ENCODE peak calls at places on chromosome 2, in six cellular contexts. D is transverse colon, R is HCT116, W is testis, K is esophagus squamous epithelium, Q is uterus. T is an unnamed sample. For H3K27me3, the result is how much of the 10 kb centered on the place peaks cover.

GRCh38 chr2:27496357-27497287 is at the start of gene GCKR:
- DNase-seq in D (no peak), R (no peak), W (peak), K (no peak), Q (no peak), T (no peak)

GRCh38 chr2:13524492-13524891 is 807.8 kb downstream of the TRIB2 start:
- DNase-seq in D (no peak), R (no peak), W (no peak), K (no peak), Q (no peak), T (no peak)

GRCh38 chr2:158797963-158798700 is 3.0 kb downstream of the DAPL1 start:
- DNase-seq in D (no peak), R (no peak), W (no peak), K (no peak), Q (no peak), T (no peak)

GRCh38 chr2:182298456-182298855 is 128.4 kb downstream of the PDE1A start:
- DNase-seq in D (no peak), R (no peak), W (no peak), K (no peak), Q (no peak), T (no peak)

GRCh38 chr2:43824951-43825493 is 13.6 kb downstream of the ABCG5 start:
- DNase-seq in D (no peak), R (no peak), W (no peak), K (no peak), Q (no peak), T (no peak)

GRCh38 chr2:202079289-202079688 is 6.2 kb downstream of the KIAA2012 start:
- DNase-seq in D (no peak), R (no peak), W (no peak), K (no peak), Q (no peak), T (no peak)

GRCh38 chr2:73020657-73021370 is 50.7 kb downstream of the SFXN5 start:
- DNase-seq in D (no peak), R (no peak), W (no peak), K (no peak), Q (no peak), T (peak)

GRCh38 chr2:176493221-176493825 is 224.1 kb downstream of the MTX2 start:
- DNase-seq in D (no peak), R (no peak), W (no peak), K (no peak), Q (no peak), T (no peak)

GRCh38 chr2:197576631-197577030 is 60.8 kb downstream of the MOB4 start:
- DNase-seq in D (no peak), R (no peak), W (no peak), K (no peak), Q (no peak), T (no peak)

GRCh38 chr2:190343500-190344274 is at the start of gene INPP1:
- DNase-seq in D (peak), R (no peak), W (peak), K (peak), Q (peak), T (no peak)

GRCh38 chr2:26840937-26841610 is 6.9 kb upstream of the DPYSL5 start:
- DNase-seq in D (no peak), R (peak), W (no peak), K (no peak), Q (no peak), T (no peak)

GRCh38 chr2:234716271-234716670 is 219.4 kb upstream of the ARL4C start:
- DNase-seq in D (no peak), R (no peak), W (no peak), K (no peak), Q (no peak), T (no peak)

GRCh38 chr2:88671786-88672427 is 19.6 kb upstream of the RPIA start:
- DNase-seq in D (no peak), R (peak), W (peak), K (no peak), Q (no peak), T (peak)

GRCh38 chr2:232481322-232482140 is 6.1 kb downstream of the ECEL1 start:
- DNase-seq in D (no peak), R (no peak), W (no peak), K (no peak), Q (no peak), T (no peak)

GRCh38 chr2:232689152-232689910 is 7.8 kb upstream of the GIGYF2 start:
- DNase-seq in D (peak), R (no peak), W (peak), K (no peak), Q (no peak), T (no peak)

GRCh38 chr2:24734741-24735140 is 58.5 kb downstream of the PTRHD1 start:
- DNase-seq in D (no peak), R (no peak), W (no peak), K (no peak), Q (no peak), T (no peak)

GRCh38 chr2:102005989-102006885 is 14.5 kb downstream of the IL1R2 start:
- DNase-seq in D (no peak), R (peak), W (peak), K (no peak), Q (no peak), T (no peak)

GRCh38 chr2:111155610-111156009 is 34.9 kb downstream of the BCL2L11 start:
- DNase-seq in D (no peak), R (no peak), W (no peak), K (no peak), Q (no peak), T (no peak)

GRCh38 chr2:171807831-171808393 is 86.1 kb downstream of the SLC25A12 start:
- DNase-seq in D (no peak), R (no peak), W (no peak), K (no peak), Q (no peak), T (no peak)

GRCh38 chr2:47535991-47536390 is 133.0 kb downstream of the MSH2 start:
- DNase-seq in D (no peak), R (no peak), W (no peak), K (no peak), Q (no peak), T (no peak)

GRCh38 chr2:210128961-210129360 is 42.2 kb downstream of the KANSL1L start:
- DNase-seq in D (peak), R (no peak), W (no peak), K (no peak), Q (no peak), T (no peak)

GRCh38 chr2:165662720-165663119 is 131.3 kb downstream of the GALNT3 start:
- DNase-seq in D (no peak), R (no peak), W (no peak), K (no peak), Q (no peak), T (no peak)

GRCh38 chr2:46915281-46915810 is at the start of gene MCFD2:
- DNase-seq in D (peak), R (no peak), W (no peak), K (no peak), Q (no peak), T (no peak)

GRCh38 chr2:240302041-240302440 is 133.4 kb upstream of the GPC1 start:
- DNase-seq in D (no peak), R (no peak), W (no peak), K (no peak), Q (no peak), T (no peak)

GRCh38 chr2:85259101-85259590 is 68.6 kb downstream of the TGOLN2 start:
- DNase-seq in D (no peak), R (no peak), W (no peak), K (no peak), Q (no peak), T (no peak)

GRCh38 chr2:182283512-182283911 is 143.3 kb downstream of the PDE1A start:
- DNase-seq in D (no peak), R (no peak), W (no peak), K (no peak), Q (no peak), T (no peak)

GRCh38 chr2:19346983-19347618 is 11.3 kb downstream of the OSR1 start:
- DNase-seq in D (no peak), R (no peak), W (no peak), K (no peak), Q (no peak), T (no peak)

GRCh38 chr2:183207110-183207509 is 82.9 kb downstream of the NUP35 start:
- DNase-seq in D (no peak), R (peak), W (no peak), K (no peak), Q (no peak), T (peak)

GRCh38 chr2:107338571-107338970 is 452.6 kb upstream of the ST6GAL2 start:
- DNase-seq in D (no peak), R (no peak), W (no peak), K (no peak), Q (no peak), T (no peak)

GRCh38 chr2:64645014-64645418 is 8.7 kb downstream of the SERTAD2 start:
- DNase-seq in D (peak), R (no peak), W (peak), K (no peak), Q (peak), T (no peak)

GRCh38 chr2:147197754-147198153 is 647.1 kb upstream of the ACVR2A start:
- DNase-seq in D (no peak), R (no peak), W (no peak), K (no peak), Q (no peak), T (no peak)

GRCh38 chr2:11111811-11112425 is 43.3 kb upstream of the SLC66A3 start:
- DNase-seq in D (no peak), R (peak), W (no peak), K (no peak), Q (no peak), T (no peak)

GRCh38 chr2:223760838-223761502 is 76.4 kb downstream of the AP1S3 start:
- DNase-seq in D (peak), R (peak), W (peak), K (peak), Q (no peak), T (peak)

GRCh38 chr2:8589721-8590120 is 92.1 kb upstream of the ID2 start:
- DNase-seq in D (no peak), R (no peak), W (no peak), K (no peak), Q (no peak), T (no peak)

GRCh38 chr2:133109772-133110171 is 439.8 kb upstream of the LYPD1 start:
- DNase-seq in D (no peak), R (no peak), W (no peak), K (no peak), Q (no peak), T (peak)

GRCh38 chr2:124027182-124027581 is 2.1 kb downstream of the CNTNAP5 start:
- DNase-seq in D (no peak), R (no peak), W (peak), K (no peak), Q (no peak), T (peak)

GRCh38 chr2:241141214-241141770 is 8.0 kb downstream of the PASK start:
- DNase-seq in D (no peak), R (no peak), W (no peak), K (no peak), Q (no peak), T (no peak)

DNA sequence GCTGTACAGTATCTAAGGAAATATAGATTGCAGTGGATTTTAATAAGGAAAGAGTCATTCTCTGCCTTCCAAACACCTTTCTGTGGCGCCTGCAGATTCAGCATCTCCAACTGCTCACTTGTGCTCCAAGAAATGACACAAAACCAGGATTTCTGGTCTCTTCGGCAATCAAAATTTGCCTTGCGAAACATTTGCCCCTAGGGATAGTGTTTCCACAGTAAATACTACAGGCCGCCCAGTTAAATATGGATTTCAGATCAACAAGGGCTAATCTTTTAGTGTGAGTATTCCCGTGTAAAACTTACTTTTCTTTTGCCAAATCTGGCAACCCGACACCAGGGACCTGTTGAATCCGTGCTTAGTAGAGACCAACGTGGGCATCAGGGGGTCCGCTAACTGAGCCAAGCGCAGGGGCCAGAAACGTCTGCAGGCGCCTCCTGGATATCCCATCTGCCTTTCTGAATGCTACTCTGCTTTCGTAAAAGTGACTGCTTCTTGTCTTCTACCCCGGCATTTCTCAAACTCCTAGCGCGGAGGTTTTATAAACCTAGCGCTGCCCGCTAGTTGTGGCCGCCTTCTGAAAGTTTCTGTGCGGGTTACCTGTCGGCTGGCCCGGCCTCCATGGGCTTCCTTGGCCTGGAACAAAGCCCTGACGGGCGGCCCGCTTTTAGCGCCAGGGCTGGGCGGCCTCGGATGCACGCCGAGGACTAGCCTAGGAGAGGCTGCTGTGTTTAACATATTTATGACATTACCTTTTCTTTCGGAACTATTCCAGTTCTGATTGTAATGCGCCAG is 2.5 kb downstream of the CYP1B1 start:
- DNase-seq in D (no peak), R (no peak), W (no peak), K (no peak), Q (peak), T (no peak)
- H3K4me3 ChIP-seq in D (peak), R (no peak), W (peak), K (no peak), Q (peak), T (peak)

GRCh38 chr2:109290887-109291675 is 162.1 kb downstream of the SH3RF3 start:
- DNase-seq in D (no peak), R (no peak), W (peak), K (no peak), Q (no peak), T (no peak)
- TF ChIP-seq CTCF in D (no peak), R (no peak), W (no peak), K (no peak), Q (no peak), T (no peak)

DNA sequence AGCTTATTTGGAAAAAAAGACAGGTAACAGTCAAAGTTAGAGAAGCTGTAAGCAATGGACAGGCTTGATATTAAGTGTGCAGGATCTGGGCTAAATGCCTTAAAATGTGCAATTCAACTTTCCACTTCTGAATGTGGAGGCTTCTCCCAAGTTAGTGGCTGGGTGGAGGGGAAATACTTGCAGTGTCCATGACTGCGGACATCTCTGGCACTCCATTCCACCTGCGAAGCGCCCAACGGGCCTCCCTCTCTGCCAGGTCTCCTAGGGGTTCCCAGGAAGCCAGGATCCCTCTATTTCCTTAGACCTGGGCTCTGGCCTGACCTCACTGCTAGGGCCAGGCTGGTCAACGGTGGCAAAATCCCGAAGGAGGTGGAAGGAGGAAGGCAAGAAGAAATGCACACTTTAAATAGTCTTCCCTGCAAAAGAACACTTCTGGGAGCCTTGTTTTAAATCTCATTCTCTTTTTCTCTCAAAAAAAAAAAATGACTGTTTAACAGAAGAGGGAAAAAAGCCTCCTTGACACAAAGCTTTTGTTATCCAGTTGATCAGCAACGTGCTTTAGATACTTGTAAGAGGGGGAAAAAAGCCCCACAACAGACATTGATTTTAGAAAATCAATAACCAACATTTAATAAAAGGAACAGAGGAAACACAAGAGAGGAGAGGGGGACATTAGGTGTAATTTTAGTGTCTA is 5.0 kb downstream of the ZEB2 start:
- DNase-seq in D (no peak), R (no peak), W (no peak), K (no peak), Q (no peak), T (no peak)
- H3K27me3 ChIP-seq in D (half or more), R (half or more), W (under half), K (under half), Q (under half), T (under half)

DNA sequence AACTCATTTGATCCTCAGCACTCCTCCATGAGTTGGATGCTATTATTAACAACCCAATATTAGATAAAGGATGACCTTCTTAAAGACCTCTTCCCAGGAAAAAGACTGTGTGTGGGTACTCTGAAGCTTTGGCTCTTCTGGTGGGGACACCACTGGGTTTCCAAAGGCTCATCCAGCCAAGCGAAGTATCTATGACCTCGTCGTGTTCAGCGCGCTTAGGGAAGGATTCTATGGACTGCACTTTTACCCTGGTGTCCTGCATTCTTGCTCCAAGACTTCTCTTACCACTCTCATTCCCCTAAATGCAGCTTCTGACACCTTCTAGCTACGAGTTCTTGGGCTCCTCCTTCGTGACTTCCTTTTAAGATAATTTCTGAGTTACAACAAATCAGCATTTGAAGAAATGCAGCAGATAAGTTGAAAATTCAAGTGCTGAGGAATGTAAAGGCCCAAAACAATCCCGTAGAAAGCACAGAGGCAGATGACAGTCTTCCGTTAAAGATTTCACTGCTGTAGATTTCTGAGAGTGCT is 673 bp upstream of the HNMT start:
- DNase-seq in D (no peak), R (no peak), W (no peak), K (no peak), Q (no peak), T (no peak)
- H3K4me3 ChIP-seq in D (peak), R (no peak), W (no peak), K (no peak), Q (peak), T (no peak)

GRCh38 chr2:29962922-29963321 is 41.5 kb upstream of the ALK start:
- DNase-seq in D (no peak), R (no peak), W (no peak), K (no peak), Q (no peak), T (no peak)

GRCh38 chr2:29966256-29966655 is 44.9 kb upstream of the ALK start:
- DNase-seq in D (no peak), R (no peak), W (no peak), K (no peak), Q (no peak), T (no peak)

GRCh38 chr2:29963972-29964570 is 42.7 kb upstream of the ALK start:
- DNase-seq in D (no peak), R (no peak), W (no peak), K (no peak), Q (no peak), T (no peak)
- TF ChIP-seq CTCF in D (no peak), R (no peak), W (no peak), K (no peak), Q (no peak), T (no peak)

DNA sequence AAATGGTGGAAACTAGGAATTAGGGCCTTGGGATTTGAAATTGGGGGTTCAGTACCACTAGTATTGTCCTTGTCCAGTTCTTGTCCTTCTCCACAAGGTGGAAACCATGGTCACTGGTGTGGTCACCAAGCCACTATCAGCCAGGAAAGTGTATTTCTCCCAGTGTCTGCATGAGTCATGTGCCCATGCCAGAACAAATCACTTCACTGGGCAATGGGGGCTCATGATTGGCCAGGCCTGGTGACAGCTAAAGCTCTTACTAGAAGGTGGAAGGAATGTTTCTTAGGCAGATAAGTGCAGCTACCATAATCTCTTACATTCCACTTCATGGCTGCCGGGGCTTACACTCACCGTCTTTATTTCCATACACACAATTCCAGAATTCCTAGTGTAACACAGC is 124.8 kb upstream of the TACR1 start:
- DNase-seq in D (no peak), R (peak), W (no peak), K (no peak), Q (no peak), T (no peak)
- H3K27me3 ChIP-seq in D (under half), R (under half), W (under half), K (under half), Q (under half), T (under half)

GRCh38 chr2:238863749-238864206 is 15.9 kb downstream of the TWIST2 start:
- DNase-seq in D (no peak), R (no peak), W (no peak), K (no peak), Q (no peak), T (no peak)
- H3K4me3 ChIP-seq in D (no peak), R (no peak), W (no peak), K (no peak), Q (no peak), T (no peak)

DNA sequence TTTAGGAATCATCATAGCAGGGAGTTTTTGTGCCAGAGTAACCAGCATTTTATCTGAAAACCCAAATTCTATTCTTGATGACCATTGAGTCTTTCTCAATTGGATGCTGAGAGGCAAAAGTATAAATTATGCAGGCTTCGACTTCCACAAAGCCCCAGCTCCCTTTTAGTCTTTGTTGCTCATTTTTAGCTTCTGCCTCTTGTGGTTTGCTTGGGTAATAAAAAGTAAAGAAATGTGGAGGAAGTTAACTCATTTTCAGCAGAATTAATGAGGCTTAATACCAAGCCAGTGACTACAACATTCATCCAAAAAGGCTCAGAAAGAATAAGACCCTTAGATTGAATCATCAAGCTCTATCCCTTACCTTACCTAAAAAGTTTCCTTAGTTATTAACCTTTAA is 18.6 kb downstream of the ERMN start:
- DNase-seq in D (no peak), R (no peak), W (no peak), K (no peak), Q (no peak), T (peak)
- TF ChIP-seq CTCF in D (no peak), R (peak), W (no peak), K (no peak), Q (no peak), T (peak)

DNA sequence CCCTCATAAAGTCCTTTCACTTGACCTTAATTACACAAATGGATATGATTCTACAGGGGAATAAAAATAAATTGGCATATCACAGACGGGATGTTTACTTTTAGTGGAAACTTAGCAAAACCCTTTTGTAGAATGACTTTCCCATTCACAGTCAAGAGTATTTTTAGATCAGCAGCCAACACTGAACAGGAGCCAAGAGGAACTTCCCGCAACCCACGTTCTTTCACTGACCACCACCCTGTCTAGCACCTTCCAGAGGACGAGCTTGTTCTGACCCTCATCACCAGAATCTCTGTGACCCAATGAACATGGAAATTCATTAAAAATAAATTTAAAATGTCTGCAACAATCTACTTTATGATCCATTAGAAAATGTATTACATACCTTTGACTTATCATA is 119.0 kb upstream of the SNTG2 start:
- DNase-seq in D (no peak), R (no peak), W (no peak), K (no peak), Q (no peak), T (no peak)
- H3K27me3 ChIP-seq in D (under half), R (under half), W (under half), K (under half), Q (under half), T (under half)

T was measured in kidney epithelial cell.